ENCODE peak calls at places on chromosomes 16 and 17, in five cellular contexts. U is DND-41, P is mucosa of descending colon, C is Caco-2, V is psoas muscle. K is an unnamed sample. For H3K4me1, H3K9me3 and H3K36me3, the result is how much of the 10 kb centered on the place peaks cover.

GRCh38 chr17:47717845-47718621 is 15.0 kb upstream of the TBX21 start:
- DNase-seq in U (peak), P (no peak), C (no peak), V (no peak), K (peak)

GRCh38 chr17:37360632-37361031 is 15.2 kb upstream of the C17orf78 start:
- DNase-seq in U (no peak), P (no peak), C (no peak), V (no peak), K (no peak)

GRCh38 chr16:15705064-15705565 is 55.1 kb downstream of the NDE1 start:
- DNase-seq in U (no peak), P (no peak), C (no peak), V (no peak), K (no peak)

GRCh38 chr16:14148569-14148968 is 77.5 kb downstream of the MRTFB start:
- DNase-seq in U (no peak), P (no peak), C (no peak), V (no peak), K (no peak)

GRCh38 chr17:4220655-4221054 is 43.1 kb downstream of the ANKFY1 start:
- DNase-seq in U (no peak), P (no peak), C (no peak), V (no peak), K (no peak)

GRCh38 chr17:40458001-40458791 is 14.9 kb downstream of the IGFBP4 start:
- DNase-seq in U (no peak), P (no peak), C (no peak), V (no peak), K (no peak)

GRCh38 chr17:83136156-83136555 is 56.7 kb downstream of the METRNL start:
- DNase-seq in U (no peak), P (no peak), C (no peak), V (no peak), K (no peak)

GRCh38 chr17:336110-337021 is 16.2 kb downstream of the RPH3AL start:
- DNase-seq in U (peak), P (peak), C (peak), V (peak), K (peak)

GRCh38 chr16:67537636-67538591 is 9.3 kb downstream of the RIPOR1 start:
- DNase-seq in U (peak), P (peak), C (peak), V (peak), K (peak)

GRCh38 chr16:53482123-53482522 is 20.9 kb downstream of the AKTIP start:
- DNase-seq in U (no peak), P (no peak), C (no peak), V (no peak), K (no peak)

GRCh38 chr17:44314869-44315661 is 6.7 kb downstream of the RUNDC3A start:
- DNase-seq in U (peak), P (no peak), C (peak), V (no peak), K (peak)

GRCh38 chr17:41910701-41911391 is 7.9 kb downstream of the ACLY start:
- DNase-seq in U (no peak), P (peak), C (no peak), V (no peak), K (no peak)

GRCh38 chr16:16021646-16021987 is 72.2 kb downstream of the ABCC1 start:
- DNase-seq in U (no peak), P (no peak), C (no peak), V (no peak), K (no peak)

GRCh38 chr17:37327341-37328090 is 48.3 kb upstream of the C17orf78 start:
- DNase-seq in U (no peak), P (no peak), C (no peak), V (no peak), K (no peak)

GRCh38 chr16:619476-620100 is 11.2 kb upstream of the WFIKKN1 start:
- DNase-seq in U (no peak), P (no peak), C (no peak), V (no peak), K (no peak)

GRCh38 chr16:58198022-58198683 is at the start of gene CSNK2A2:
- DNase-seq in U (peak), P (peak), C (peak), V (peak), K (peak)

GRCh38 chr17:50493744-50494143 is 14.5 kb upstream of the MYCBPAP start:
- DNase-seq in U (no peak), P (no peak), C (no peak), V (no peak), K (no peak)

GRCh38 chr17:54968954-54969400 is 412 bp downstream of the STXBP4 start:
- DNase-seq in U (no peak), P (no peak), C (no peak), V (peak), K (no peak)

GRCh38 chr16:46568472-46569230 is 52.5 kb downstream of the SHCBP1 start:
- DNase-seq in U (no peak), P (no peak), C (no peak), V (peak), K (no peak)

GRCh38 chr17:34651267-34651955 is 72.0 kb downstream of the TMEM132E start:
- DNase-seq in U (no peak), P (no peak), C (no peak), V (no peak), K (no peak)

GRCh38 chr16:27406729-27407128 is 4.8 kb downstream of the IL21R start:
- DNase-seq in U (no peak), P (no peak), C (no peak), V (no peak), K (no peak)

GRCh38 chr16:58684001-58684353 is 593 bp downstream of the SLC38A7 start:
- DNase-seq in U (no peak), P (no peak), C (no peak), V (no peak), K (no peak)

GRCh38 chr16:4347765-4348509 is 3.2 kb downstream of the PAM16 start:
- DNase-seq in U (no peak), P (no peak), C (no peak), V (no peak), K (no peak)

DNA sequence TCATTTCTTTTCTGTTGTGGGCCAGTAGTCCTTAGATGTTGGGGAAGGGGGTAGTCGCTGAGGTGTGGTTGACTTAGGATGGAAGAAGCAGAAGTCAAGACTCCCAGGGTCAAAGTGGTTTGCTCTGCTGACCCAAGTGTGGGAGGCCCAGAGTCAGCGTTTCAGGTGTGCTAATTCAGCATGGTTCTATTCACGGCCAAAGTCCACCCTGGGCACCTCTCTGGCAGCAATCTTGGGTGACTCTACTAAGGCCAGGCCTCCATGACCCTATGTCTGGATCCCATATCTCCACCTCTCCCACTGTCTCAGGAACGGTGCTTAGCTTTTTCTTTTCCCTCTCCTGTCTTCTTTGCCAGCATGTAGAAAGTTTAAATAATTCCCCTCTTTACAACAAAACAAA is 32.9 kb downstream of the MAPT start:
- DNase-seq in U (no peak), P (no peak), C (no peak), V (no peak), K (no peak)
- H3K4me1 ChIP-seq in U (under half), P (under half), C (under half), V (under half), K (under half)

GRCh38 chr17:77167472-77168306 is 26.9 kb downstream of the SEC14L1 start:
- DNase-seq in U (no peak), P (no peak), C (no peak), V (no peak), K (no peak)
- H3K9me3 ChIP-seq in U (under half), P (under half), C (under half), V (under half), K (under half)

GRCh38 chr17:78116411-78116810 is 12.1 kb downstream of the TMC6 start:
- DNase-seq in U (no peak), P (no peak), C (no peak), V (peak), K (no peak)
- H3K36me3 ChIP-seq in U (under half), P (under half), C (under half), V (under half), K (half or more)

DNA sequence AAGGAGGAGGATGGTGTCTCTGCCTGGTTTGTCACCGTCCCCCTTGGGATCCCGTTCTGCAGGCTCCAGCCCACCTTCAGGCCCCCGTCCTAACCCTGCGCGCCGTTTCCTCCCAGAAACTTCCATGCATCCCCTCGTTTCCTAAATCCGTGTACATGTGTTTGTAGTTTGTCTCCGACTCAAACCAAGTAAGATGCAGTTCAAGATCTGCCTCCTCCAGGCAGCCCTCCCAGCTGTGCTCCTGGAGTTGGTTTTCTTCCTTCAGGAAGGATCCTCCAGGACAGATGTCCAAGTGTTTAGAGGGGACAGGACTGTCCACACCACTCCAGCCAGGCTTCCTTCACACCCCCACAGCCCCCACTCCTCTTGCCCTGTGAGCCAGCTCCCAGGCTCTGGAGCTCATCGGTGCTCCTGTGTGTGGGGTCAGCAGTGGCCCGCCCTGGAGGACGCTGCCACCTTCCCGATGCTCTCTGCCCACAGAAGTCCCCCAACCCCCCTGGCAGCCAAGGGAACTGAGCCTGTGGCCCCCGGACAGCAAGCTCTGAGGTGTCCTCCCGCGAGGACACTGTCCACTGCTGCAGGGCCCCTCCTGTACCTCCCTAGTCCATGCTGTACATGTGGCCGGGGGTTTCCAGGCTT is 11.3 kb downstream of the BAIAP2 start:
- DNase-seq in U (no peak), P (no peak), C (no peak), V (no peak), K (no peak)
- H3K4me1 ChIP-seq in U (under half), P (under half), C (half or more), V (under half), K (under half)

GRCh38 chr16:2761472-2761871 is 9.0 kb downstream of the SRRM2 start:
- DNase-seq in U (no peak), P (no peak), C (no peak), V (no peak), K (no peak)

GRCh38 chr16:2762711-2763110 is 10.3 kb downstream of the SRRM2 start:
- DNase-seq in U (no peak), P (no peak), C (no peak), V (peak), K (no peak)

GRCh38 chr16:2764718-2765117 is 12.3 kb downstream of the SRRM2 start:
- DNase-seq in U (no peak), P (no peak), C (no peak), V (no peak), K (no peak)

GRCh38 chr16:2763173-2763572 is 10.7 kb downstream of the SRRM2 start:
- DNase-seq in U (no peak), P (no peak), C (no peak), V (no peak), K (no peak)

GRCh38 chr16:2761886-2762583 is 9.6 kb downstream of the SRRM2 start:
- DNase-seq in U (no peak), P (no peak), C (no peak), V (peak), K (peak)
- H3K9me3 ChIP-seq in U (under half), P (under half), C (under half), V (under half), K (under half)